ENCODE peak calls at places on chromosomes 16 and 17, in six cellular contexts. V is GM12878, U is HepG2, C is K562, K is GM12892, L is H1. Y is an unnamed sample.

GRCh38 chr16:89004209-89004831 is 27.3 kb upstream of the CBFA2T3 start:
- DNase-seq in V (no peak), K (no peak), L (no peak), U (no peak), C (peak; percentile 99), Y (no peak)

GRCh38 chr17:38605852-38606645 is at the start of gene SRCIN1:
- DNase-seq in K (peak; percentile 73), L (no peak), U (peak; percentile 57), C (peak; percentile 82), V (no peak), Y (peak; percentile 67)

GRCh38 chr16:86396918-86397317 is 113.4 kb upstream of the FOXF1 start:
- DNase-seq in L (no peak), V (no peak), C (no peak), K (no peak), U (no peak), Y (no peak)

GRCh38 chr16:57513371-57514102 is 22.8 kb downstream of the CCDC102A start:
- DNase-seq in C (no peak), K (no peak), V (no peak), U (no peak), L (no peak), Y (no peak)

GRCh38 chr16:58409316-58409973 is 17.2 kb downstream of the GINS3 start:
- DNase-seq in V (no peak), L (no peak), U (no peak), K (no peak), C (no peak), Y (no peak)

GRCh38 chr17:40598928-40599627 is 33.8 kb upstream of the CCR7 start:
- DNase-seq in K (peak; percentile 48), V (peak; percentile 97), C (no peak), U (no peak), L (no peak), Y (no peak)

GRCh38 chr16:11682655-11683096 is 14.4 kb downstream of the SNN start:
- DNase-seq in L (no peak), U (no peak), V (no peak), K (no peak), C (no peak), Y (no peak)

GRCh38 chr17:11326492-11326891 is 85.5 kb downstream of the SHISA6 start:
- DNase-seq in C (no peak), U (no peak), V (no peak), L (no peak), K (no peak), Y (no peak)

GRCh38 chr17:29117440-29117753 is 62.8 kb downstream of the MYO18A start:
- DNase-seq in K (no peak), V (no peak), C (no peak), U (no peak), L (no peak), Y (no peak)

GRCh38 chr16:58753711-58754134 is 19.6 kb upstream of the GOT2 start:
- DNase-seq in K (no peak), V (no peak), C (no peak), U (no peak), L (no peak), Y (no peak)

GRCh38 chr17:49292901-49293300 is 62.3 kb upstream of the PHOSPHO1 start:
- DNase-seq in K (no peak), V (no peak), L (no peak), U (no peak), C (no peak), Y (no peak)

GRCh38 chr17:62653002-62653830 is 25.7 kb downstream of the MRC2 start:
- DNase-seq in V (peak; percentile 64), K (peak; percentile 69), L (no peak), C (peak; percentile 88), U (no peak), Y (peak; percentile 76)

GRCh38 chr17:36544049-36544319 is 735 bp upstream of the GGNBP2 start:
- DNase-seq in L (no peak), C (peak; percentile 74), K (no peak), V (peak; percentile 27), U (peak; percentile 14), Y (peak; percentile 27)

GRCh38 chr17:81480140-81480917 is 32.3 kb downstream of the ACTG1 start:
- DNase-seq in V (no peak), C (peak; percentile 81), U (no peak), L (no peak), K (no peak), Y (no peak)

GRCh38 chr16:2337431-2338296 is 2.9 kb downstream of the ABCA3 start:
- DNase-seq in C (no peak), L (no peak), U (no peak), K (no peak), V (no peak), Y (no peak)

GRCh38 chr16:88531931-88532433 is 38.2 kb upstream of the ZC3H18 start:
- DNase-seq in C (no peak), K (no peak), L (no peak), V (no peak), U (no peak), Y (no peak)

GRCh38 chr16:9597967-9598730 is 506.7 kb downstream of the HAPSTR1 start:
- DNase-seq in K (no peak), L (no peak), V (no peak), U (no peak), C (peak; percentile 78), Y (no peak)

GRCh38 chr17:76074390-76075363 is at the start of gene GALR2:
- DNase-seq in V (no peak), L (no peak), K (no peak), U (no peak), C (no peak), Y (no peak)

GRCh38 chr16:1772362-1772907 is at the start of gene EME2:
- DNase-seq in V (no peak), U (peak; percentile 16), L (no peak), K (no peak), C (peak; percentile 73), Y (peak; percentile 54)

GRCh38 chr16:19898924-19899604 is 14.4 kb upstream of the GPRC5B start:
- DNase-seq in U (peak; percentile 66), C (peak; percentile 72), L (no peak), V (no peak), K (no peak), Y (peak; percentile 49)

GRCh38 chr17:35879748-35880654 is at the start of gene CCL5:
- DNase-seq in L (no peak), C (peak; percentile 63), U (no peak), V (peak; percentile 84), K (peak; percentile 69), Y (peak; percentile 67)

GRCh38 chr16:55035037-55035436 is 104.4 kb downstream of the IRX5 start:
- DNase-seq in L (no peak), K (no peak), V (no peak), U (peak; percentile 29), C (peak; percentile 63), Y (no peak)

GRCh38 chr17:70071127-70071526 is 3.9 kb upstream of the KCNJ16 start:
- DNase-seq in U (no peak), K (no peak), C (no peak), L (no peak), V (no peak), Y (no peak)

GRCh38 chr16:67928561-67929364 is 2.9 kb downstream of the CTRL start:
- DNase-seq in C (peak; percentile 79), K (peak; percentile 89), L (no peak), U (peak; percentile 69), V (no peak), Y (peak; percentile 88)

GRCh38 chr16:67930678-67931211 is 917 bp downstream of the CTRL start:
- DNase-seq in L (no peak), V (no peak), C (no peak), U (no peak), K (no peak), Y (no peak)

GRCh38 chr16:67931712-67932461 is at the start of gene CTRL:
- DNase-seq in U (peak; percentile 45), L (no peak), K (no peak), C (no peak), V (no peak), Y (no peak)

GRCh38 chr16:67928147-67928546 is 3.5 kb downstream of the CTRL start:
- DNase-seq in U (no peak), L (no peak), V (no peak), K (no peak), C (no peak), Y (no peak)

DNA sequence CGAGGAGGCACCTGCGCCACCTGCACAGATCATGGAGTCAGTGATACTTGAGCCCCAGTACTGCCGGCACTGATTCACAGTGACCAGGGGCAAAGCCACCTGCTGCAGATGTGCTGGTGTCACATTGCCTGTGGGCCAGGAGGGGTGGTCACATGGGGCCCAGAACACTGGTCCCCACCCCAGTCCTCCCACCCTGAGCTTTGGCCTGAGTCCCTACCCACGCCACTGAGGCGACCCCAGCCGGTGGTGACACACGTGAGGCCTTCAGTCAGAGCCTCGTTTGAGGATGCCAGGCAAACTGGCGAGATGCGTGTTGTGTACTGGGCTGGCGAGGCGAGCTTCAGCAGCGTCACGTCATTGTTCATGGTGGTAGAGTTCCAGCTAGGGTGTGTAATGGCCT is 1.5 kb downstream of the CTRL start:
- DNase-seq in V (no peak), C (no peak), K (no peak), L (no peak), U (no peak), Y (no peak)
- TF ChIP-seq TAF1 in V (no peak), C (no peak), K (no peak), L (no peak), U (no peak), Y (no peak)

DNA sequence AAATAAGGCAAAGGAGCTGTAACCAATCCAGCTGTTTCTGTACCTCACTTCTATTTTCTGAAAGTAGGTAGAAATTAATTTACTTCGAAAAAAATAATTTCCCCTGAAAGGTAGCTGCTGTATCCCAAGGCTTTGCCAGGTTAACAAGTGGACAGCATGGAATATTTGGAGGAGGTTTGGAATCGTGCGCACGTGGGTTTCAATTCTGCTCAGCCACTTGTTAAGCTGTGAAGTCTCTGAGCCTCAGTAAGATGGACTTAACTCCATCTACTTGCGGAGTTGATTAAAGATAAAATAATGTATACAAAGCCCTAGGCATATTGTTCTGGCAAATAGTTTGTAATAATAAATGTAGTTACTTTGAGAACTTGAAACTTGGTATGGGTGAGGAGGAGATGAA is 57.4 kb upstream of the LGALS9 start:
- DNase-seq in U (no peak), L (no peak), V (no peak), K (no peak), C (no peak), Y (no peak)
- TF ChIP-seq POLR2A in U (no peak), L (no peak), V (no peak), K (no peak), C (no peak), Y (no peak)

GRCh38 chr17:57541472-57542394 is 203.4 kb downstream of the CCDC182 start:
- DNase-seq in U (no peak), K (no peak), V (no peak), C (peak; percentile 78), L (no peak), Y (no peak)
- TF ChIP-seq TAF1 in U (no peak), K (no peak), V (no peak), C (no peak), L (no peak), Y (no peak)

GRCh38 chr17:74840500-74840899 is 19.2 kb downstream of the GRIN2C start:
- DNase-seq in C (no peak), U (no peak), V (no peak), K (no peak), L (no peak), Y (no peak)

GRCh38 chr17:74842146-74842598 is 17.5 kb downstream of the GRIN2C start:
- DNase-seq in V (no peak), L (no peak), K (no peak), U (no peak), C (no peak), Y (no peak)

GRCh38 chr17:74840989-74841666 is 18.6 kb downstream of the GRIN2C start:
- DNase-seq in C (peak; percentile 53), V (no peak), K (no peak), U (peak; percentile 28), L (no peak), Y (no peak)

GRCh38 chr17:74843352-74843627 is 16.4 kb downstream of the GRIN2C start:
- DNase-seq in U (no peak), K (no peak), L (no peak), C (no peak), V (no peak), Y (no peak)

GRCh38 chr17:74842599-74843351 is 16.9 kb downstream of the GRIN2C start:
- DNase-seq in V (no peak), L (no peak), U (peak; percentile 52), C (peak; percentile 48), K (no peak), Y (peak; percentile 68)
- TF ChIP-seq POLR2A in V (no peak), L (no peak), U (no peak), C (no peak), K (no peak), Y (no peak)

Y was measured in GM12891.